ENCODE peak calls at places on chromosomes 5 and 9, in seven cellular contexts. One of them, this sample, is unnamed.

GRCh38 chr5:93601433-93602175 is 18.6 kb downstream of the NR2F1 start:
- DNase-seq in GM23338: peak
- DNase-seq in neural progenitor cell: peak
- DNase-seq in SJSA1: no peak
- DNase-seq in CD8-positive, alpha-beta memory T cell: no peak
- DNase-seq in sigmoid colon: no peak
- DNase-seq in lower lobe of right lung: no peak
- DNase-seq in this sample: no peak

GRCh38 chr5:29697786-29698414 is 1495.6 kb upstream of the CDH6 start:
- DNase-seq in GM23338: peak
- DNase-seq in neural progenitor cell: peak
- DNase-seq in SJSA1: no peak
- DNase-seq in CD8-positive, alpha-beta memory T cell: no peak
- DNase-seq in sigmoid colon: no peak
- DNase-seq in lower lobe of right lung: no peak
- DNase-seq in this sample: no peak

GRCh38 chr5:169280286-169280685 is 20.7 kb downstream of the SLIT3 start:
- DNase-seq in GM23338: no peak
- DNase-seq in neural progenitor cell: no peak
- DNase-seq in SJSA1: no peak
- DNase-seq in CD8-positive, alpha-beta memory T cell: no peak
- DNase-seq in sigmoid colon: no peak
- DNase-seq in lower lobe of right lung: no peak
- DNase-seq in this sample: no peak

GRCh38 chr9:72997387-72997995 is 44.6 kb upstream of the ALDH1A1 start:
- DNase-seq in GM23338: no peak
- DNase-seq in neural progenitor cell: no peak
- DNase-seq in SJSA1: no peak
- DNase-seq in CD8-positive, alpha-beta memory T cell: no peak
- DNase-seq in sigmoid colon: no peak
- DNase-seq in lower lobe of right lung: peak
- DNase-seq in this sample: no peak

GRCh38 chr5:53170748-53171349 is 61.3 kb upstream of the MOCS2 start:
- DNase-seq in GM23338: peak
- DNase-seq in neural progenitor cell: peak
- DNase-seq in SJSA1: no peak
- DNase-seq in CD8-positive, alpha-beta memory T cell: no peak
- DNase-seq in sigmoid colon: no peak
- DNase-seq in lower lobe of right lung: no peak
- DNase-seq in this sample: no peak

GRCh38 chr9:85246566-85246965 is 495.2 kb downstream of the AGTPBP1 start:
- DNase-seq in GM23338: no peak
- DNase-seq in neural progenitor cell: no peak
- DNase-seq in SJSA1: no peak
- DNase-seq in CD8-positive, alpha-beta memory T cell: no peak
- DNase-seq in sigmoid colon: no peak
- DNase-seq in lower lobe of right lung: no peak
- DNase-seq in this sample: no peak

GRCh38 chr9:68505681-68506409 is 34.8 kb downstream of the TMEM252 start:
- DNase-seq in GM23338: no peak
- DNase-seq in neural progenitor cell: no peak
- DNase-seq in SJSA1: no peak
- DNase-seq in CD8-positive, alpha-beta memory T cell: no peak
- DNase-seq in sigmoid colon: no peak
- DNase-seq in lower lobe of right lung: no peak
- DNase-seq in this sample: no peak

GRCh38 chr5:175698401-175699115 is 40.7 kb downstream of the HRH2 start:
- DNase-seq in GM23338: no peak
- DNase-seq in neural progenitor cell: no peak
- DNase-seq in SJSA1: no peak
- DNase-seq in CD8-positive, alpha-beta memory T cell: no peak
- DNase-seq in sigmoid colon: peak
- DNase-seq in lower lobe of right lung: no peak
- DNase-seq in this sample: no peak

GRCh38 chr5:173829826-173830225 is 58.3 kb upstream of the CPEB4 start:
- DNase-seq in GM23338: no peak
- DNase-seq in neural progenitor cell: no peak
- DNase-seq in SJSA1: no peak
- DNase-seq in CD8-positive, alpha-beta memory T cell: no peak
- DNase-seq in sigmoid colon: no peak
- DNase-seq in lower lobe of right lung: no peak
- DNase-seq in this sample: no peak

GRCh38 chr5:1414311-1415058 is 30.8 kb downstream of the SLC6A3 start:
- DNase-seq in GM23338: peak
- DNase-seq in neural progenitor cell: no peak
- DNase-seq in SJSA1: no peak
- DNase-seq in CD8-positive, alpha-beta memory T cell: peak
- DNase-seq in sigmoid colon: no peak
- DNase-seq in lower lobe of right lung: peak
- DNase-seq in this sample: no peak

GRCh38 chr5:147509710-147510651 is at the start of gene DPYSL3:
- DNase-seq in GM23338: peak
- DNase-seq in neural progenitor cell: peak
- DNase-seq in SJSA1: peak
- DNase-seq in CD8-positive, alpha-beta memory T cell: no peak
- DNase-seq in sigmoid colon: peak
- DNase-seq in lower lobe of right lung: peak
- DNase-seq in this sample: peak

GRCh38 chr5:57842376-57843015 is 359.9 kb upstream of the ACTBL2 start:
- DNase-seq in GM23338: no peak
- DNase-seq in neural progenitor cell: no peak
- DNase-seq in SJSA1: no peak
- DNase-seq in CD8-positive, alpha-beta memory T cell: no peak
- DNase-seq in sigmoid colon: no peak
- DNase-seq in lower lobe of right lung: no peak
- DNase-seq in this sample: no peak

GRCh38 chr9:134291961-134292871 is 34.0 kb upstream of the RXRA start:
- DNase-seq in GM23338: no peak
- DNase-seq in neural progenitor cell: no peak
- DNase-seq in SJSA1: no peak
- DNase-seq in CD8-positive, alpha-beta memory T cell: no peak
- DNase-seq in sigmoid colon: no peak
- DNase-seq in lower lobe of right lung: peak
- DNase-seq in this sample: no peak

GRCh38 chr9:96218821-96219614 is 83.0 kb downstream of the HSD17B3 start:
- DNase-seq in GM23338: peak
- DNase-seq in neural progenitor cell: no peak
- DNase-seq in SJSA1: no peak
- DNase-seq in CD8-positive, alpha-beta memory T cell: no peak
- DNase-seq in sigmoid colon: peak
- DNase-seq in lower lobe of right lung: no peak
- DNase-seq in this sample: no peak

GRCh38 chr9:33748633-33749304 is 46.6 kb upstream of the PRSS3 start:
- DNase-seq in GM23338: no peak
- DNase-seq in neural progenitor cell: no peak
- DNase-seq in SJSA1: no peak
- DNase-seq in CD8-positive, alpha-beta memory T cell: peak
- DNase-seq in sigmoid colon: no peak
- DNase-seq in lower lobe of right lung: no peak
- DNase-seq in this sample: no peak

GRCh38 chr5:26955161-26955560 is 83.2 kb downstream of the CDH9 start:
- DNase-seq in GM23338: no peak
- DNase-seq in neural progenitor cell: no peak
- DNase-seq in SJSA1: no peak
- DNase-seq in CD8-positive, alpha-beta memory T cell: no peak
- DNase-seq in sigmoid colon: no peak
- DNase-seq in lower lobe of right lung: no peak
- DNase-seq in this sample: no peak

GRCh38 chr5:149172261-149172660 is 31.0 kb downstream of the ABLIM3 start:
- DNase-seq in GM23338: no peak
- DNase-seq in neural progenitor cell: no peak
- DNase-seq in SJSA1: peak
- DNase-seq in CD8-positive, alpha-beta memory T cell: no peak
- DNase-seq in sigmoid colon: no peak
- DNase-seq in lower lobe of right lung: no peak
- DNase-seq in this sample: peak

GRCh38 chr5:178074266-178074952 is 38.9 kb upstream of the N4BP3 start:
- DNase-seq in GM23338: no peak
- DNase-seq in neural progenitor cell: peak
- DNase-seq in SJSA1: no peak
- DNase-seq in CD8-positive, alpha-beta memory T cell: no peak
- DNase-seq in sigmoid colon: no peak
- DNase-seq in lower lobe of right lung: no peak
- DNase-seq in this sample: no peak

GRCh38 chr5:133967124-133967523 is 1.3 kb downstream of the C5orf15 start:
- DNase-seq in GM23338: no peak
- DNase-seq in neural progenitor cell: peak
- DNase-seq in SJSA1: peak
- DNase-seq in CD8-positive, alpha-beta memory T cell: no peak
- DNase-seq in sigmoid colon: no peak
- DNase-seq in lower lobe of right lung: no peak
- DNase-seq in this sample: no peak

GRCh38 chr9:10612649-10613398 is at the start of gene PTPRD:
- DNase-seq in GM23338: peak
- DNase-seq in neural progenitor cell: peak
- DNase-seq in SJSA1: no peak
- DNase-seq in CD8-positive, alpha-beta memory T cell: no peak
- DNase-seq in sigmoid colon: no peak
- DNase-seq in lower lobe of right lung: peak
- DNase-seq in this sample: no peak

GRCh38 chr5:134242146-134242545 is 16.3 kb upstream of the PPP2CA start:
- DNase-seq in GM23338: no peak
- DNase-seq in neural progenitor cell: no peak
- DNase-seq in SJSA1: peak
- DNase-seq in CD8-positive, alpha-beta memory T cell: no peak
- DNase-seq in sigmoid colon: peak
- DNase-seq in lower lobe of right lung: no peak
- DNase-seq in this sample: peak

GRCh38 chr9:88476491-88477271 is 58.3 kb upstream of the NXNL2 start:
- DNase-seq in GM23338: no peak
- DNase-seq in neural progenitor cell: peak
- DNase-seq in SJSA1: no peak
- DNase-seq in CD8-positive, alpha-beta memory T cell: no peak
- DNase-seq in sigmoid colon: no peak
- DNase-seq in lower lobe of right lung: no peak
- DNase-seq in this sample: no peak

GRCh38 chr9:75850459-75851200 is 39.8 kb upstream of the PCSK5 start:
- DNase-seq in GM23338: no peak
- DNase-seq in neural progenitor cell: no peak
- DNase-seq in SJSA1: no peak
- DNase-seq in CD8-positive, alpha-beta memory T cell: no peak
- DNase-seq in sigmoid colon: no peak
- DNase-seq in lower lobe of right lung: no peak
- DNase-seq in this sample: no peak

DNA sequence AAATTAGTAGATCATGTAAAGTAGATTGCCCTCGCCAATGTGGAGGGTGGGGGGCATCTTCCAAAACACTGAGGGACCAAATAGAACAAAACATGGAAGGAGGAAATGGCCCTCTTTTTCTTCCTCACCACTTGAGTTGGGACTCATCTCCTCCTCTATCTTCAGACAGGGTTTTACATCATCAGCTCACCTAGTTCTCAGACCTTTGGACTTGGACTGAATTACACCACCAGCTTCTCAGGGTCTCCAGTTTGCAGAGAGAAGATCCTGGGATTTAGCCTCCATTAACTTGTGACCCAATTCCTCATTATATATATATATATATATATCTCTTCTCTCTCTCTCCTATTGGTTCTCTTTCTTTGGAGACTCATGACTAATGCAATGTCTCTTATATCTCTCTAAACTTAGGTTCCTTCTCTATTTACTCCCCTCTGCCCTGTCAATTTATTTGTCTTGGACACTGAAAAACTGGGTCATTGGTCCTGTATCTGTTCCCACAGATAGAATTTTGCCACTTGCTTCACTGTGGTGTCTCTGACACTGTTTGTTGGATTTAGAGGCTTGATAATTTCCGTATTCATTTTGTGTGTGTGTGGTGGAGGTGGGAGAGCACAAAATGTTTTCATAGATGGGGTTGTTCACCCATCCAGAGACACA is 54.3 kb upstream of the TXNDC8 start:
- DNase-seq in GM23338: no peak
- DNase-seq in neural progenitor cell: no peak
- DNase-seq in SJSA1: no peak
- DNase-seq in CD8-positive, alpha-beta memory T cell: no peak
- DNase-seq in sigmoid colon: no peak
- DNase-seq in lower lobe of right lung: no peak
- DNase-seq in this sample: no peak
- H3K27ac ChIP-seq in GM23338: no peak
- H3K27ac ChIP-seq in neural progenitor cell: no peak
- H3K27ac ChIP-seq in SJSA1: no peak
- H3K27ac ChIP-seq in CD8-positive, alpha-beta memory T cell: no peak
- H3K27ac ChIP-seq in sigmoid colon: no peak
- H3K27ac ChIP-seq in lower lobe of right lung: no peak
- H3K27ac ChIP-seq in this sample: no peak

DNA sequence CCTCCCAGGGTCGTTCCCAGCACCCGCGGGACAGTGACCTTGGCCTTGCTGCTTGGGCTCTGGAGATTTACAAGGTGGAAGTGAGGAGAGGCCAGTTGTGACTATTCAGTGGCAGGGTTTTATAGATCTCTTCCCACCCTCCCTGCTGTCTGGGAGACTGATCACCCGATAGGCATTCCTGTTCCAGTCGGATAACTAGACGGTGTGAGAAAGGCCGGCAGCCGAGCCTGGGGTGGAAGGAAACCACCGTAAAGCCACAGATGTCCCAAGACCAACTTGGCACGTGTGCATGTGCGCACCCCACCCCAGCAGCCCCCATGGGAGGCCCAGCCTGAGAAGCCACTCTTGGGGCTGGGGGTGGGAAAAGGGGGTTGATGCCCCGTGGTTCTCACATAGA is 225.9 kb downstream of the FANCC start:
- DNase-seq in GM23338: no peak
- DNase-seq in neural progenitor cell: no peak
- DNase-seq in SJSA1: peak
- DNase-seq in CD8-positive, alpha-beta memory T cell: no peak
- DNase-seq in sigmoid colon: no peak
- DNase-seq in lower lobe of right lung: no peak
- DNase-seq in this sample: no peak
- H3K27ac ChIP-seq in GM23338: no peak
- H3K27ac ChIP-seq in neural progenitor cell: no peak
- H3K27ac ChIP-seq in SJSA1: peak
- H3K27ac ChIP-seq in CD8-positive, alpha-beta memory T cell: no peak
- H3K27ac ChIP-seq in sigmoid colon: peak
- H3K27ac ChIP-seq in lower lobe of right lung: peak
- H3K27ac ChIP-seq in this sample: peak

DNA sequence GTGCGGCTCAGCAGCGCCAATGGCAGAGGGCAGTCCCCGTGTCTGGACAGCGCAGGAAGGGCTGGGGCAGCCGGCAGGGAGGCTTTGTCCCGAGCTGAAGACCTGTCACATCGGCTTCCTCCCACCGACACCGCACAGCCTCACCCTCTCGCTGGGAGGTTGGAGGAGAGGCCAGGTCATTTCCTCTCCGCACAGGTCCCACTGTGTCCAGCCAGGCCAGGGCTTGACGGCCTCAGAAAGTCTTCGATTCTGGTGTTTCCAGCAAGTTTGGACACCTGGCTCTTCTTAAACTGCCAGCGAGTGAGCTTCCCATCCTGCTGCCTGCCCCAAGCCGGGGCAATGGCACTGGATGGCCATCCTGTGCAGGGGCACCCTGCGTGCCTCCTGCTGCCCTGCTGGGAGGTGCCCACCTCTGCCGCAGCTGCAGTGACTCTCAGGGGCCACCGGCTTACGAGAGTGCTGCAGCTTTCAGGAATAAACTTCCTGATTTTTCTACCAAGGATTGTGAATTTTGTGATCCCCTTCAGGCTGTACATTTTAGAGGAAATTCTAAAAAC is 33.9 kb downstream of the AHRR start:
- DNase-seq in GM23338: no peak
- DNase-seq in neural progenitor cell: no peak
- DNase-seq in SJSA1: peak
- DNase-seq in CD8-positive, alpha-beta memory T cell: no peak
- DNase-seq in sigmoid colon: no peak
- DNase-seq in lower lobe of right lung: no peak
- DNase-seq in this sample: no peak
- H3K27ac ChIP-seq in GM23338: no peak
- H3K27ac ChIP-seq in neural progenitor cell: no peak
- H3K27ac ChIP-seq in SJSA1: no peak
- H3K27ac ChIP-seq in CD8-positive, alpha-beta memory T cell: no peak
- H3K27ac ChIP-seq in sigmoid colon: no peak
- H3K27ac ChIP-seq in lower lobe of right lung: no peak
- H3K27ac ChIP-seq in this sample: no peak

GRCh38 chr5:107668154-107668932 is 2.4 kb downstream of the EFNA5 start:
- DNase-seq in GM23338: no peak
- DNase-seq in neural progenitor cell: no peak
- DNase-seq in SJSA1: no peak
- DNase-seq in CD8-positive, alpha-beta memory T cell: no peak
- DNase-seq in sigmoid colon: no peak
- DNase-seq in lower lobe of right lung: no peak
- DNase-seq in this sample: no peak
- H3K27ac ChIP-seq in GM23338: no peak
- H3K27ac ChIP-seq in neural progenitor cell: peak
- H3K27ac ChIP-seq in SJSA1: no peak
- H3K27ac ChIP-seq in CD8-positive, alpha-beta memory T cell: no peak
- H3K27ac ChIP-seq in sigmoid colon: peak
- H3K27ac ChIP-seq in lower lobe of right lung: no peak
- H3K27ac ChIP-seq in this sample: no peak

This sample was measured in AG04450.